ENCODE peak calls at places on chromosomes 6 and 20, in five cellular contexts. One of them, this sample, is unnamed.

GRCh38 chr20:4156411-4156810 is 141.1 kb upstream of the RNF24 start:
- DNase-seq in activated T-helper 1 cell treated with anti-CD3 and anti-CD28 coated beads, Interleukin-2, amount 50 U/mL, for 16 hours: no peak
- DNase-seq in iris pigment epithelial cell: no peak
- DNase-seq in cortex of kidney: no peak
- DNase-seq in H4: no peak
- DNase-seq in this sample: no peak

GRCh38 chr6:1970151-1970561 is 275.2 kb downstream of the GMDS start:
- DNase-seq in cortex of kidney: no peak
- DNase-seq in iris pigment epithelial cell: no peak
- DNase-seq in H4: no peak
- DNase-seq in activated T-helper 1 cell treated with anti-CD3 and anti-CD28 coated beads, Interleukin-2, amount 50 U/mL, for 16 hours: no peak
- DNase-seq in this sample: no peak

GRCh38 chr6:48378874-48379407 is 267.9 kb upstream of the PTCHD4 start:
- DNase-seq in iris pigment epithelial cell: no peak
- DNase-seq in activated T-helper 1 cell treated with anti-CD3 and anti-CD28 coated beads, Interleukin-2, amount 50 U/mL, for 16 hours: no peak
- DNase-seq in H4: no peak
- DNase-seq in cortex of kidney: no peak
- DNase-seq in this sample: no peak

GRCh38 chr6:86934365-86934764 is 3.0 kb upstream of the HTR1E start:
- DNase-seq in H4: no peak
- DNase-seq in iris pigment epithelial cell: no peak
- DNase-seq in cortex of kidney: no peak
- DNase-seq in activated T-helper 1 cell treated with anti-CD3 and anti-CD28 coated beads, Interleukin-2, amount 50 U/mL, for 16 hours: no peak
- DNase-seq in this sample: no peak

GRCh38 chr6:53746442-53747103 is 48.2 kb upstream of the LRRC1 start:
- DNase-seq in cortex of kidney: no peak
- DNase-seq in iris pigment epithelial cell: no peak
- DNase-seq in H4: no peak
- DNase-seq in activated T-helper 1 cell treated with anti-CD3 and anti-CD28 coated beads, Interleukin-2, amount 50 U/mL, for 16 hours: no peak
- DNase-seq in this sample: no peak

GRCh38 chr6:34152042-34152524 is 6.2 kb upstream of the GRM4 start:
- DNase-seq in activated T-helper 1 cell treated with anti-CD3 and anti-CD28 coated beads, Interleukin-2, amount 50 U/mL, for 16 hours: no peak
- DNase-seq in cortex of kidney: no peak
- DNase-seq in H4: no peak
- DNase-seq in iris pigment epithelial cell: no peak
- DNase-seq in this sample: no peak

GRCh38 chr6:41937881-41938574 is 3.6 kb downstream of the CCND3 start:
- DNase-seq in H4: no peak
- DNase-seq in activated T-helper 1 cell treated with anti-CD3 and anti-CD28 coated beads, Interleukin-2, amount 50 U/mL, for 16 hours: no peak
- DNase-seq in iris pigment epithelial cell: peak; percentile 33
- DNase-seq in cortex of kidney: no peak
- DNase-seq in this sample: no peak

GRCh38 chr6:17393335-17394191 is at the start of gene CAP2:
- DNase-seq in H4: peak; percentile 53
- DNase-seq in iris pigment epithelial cell: peak; percentile 51
- DNase-seq in activated T-helper 1 cell treated with anti-CD3 and anti-CD28 coated beads, Interleukin-2, amount 50 U/mL, for 16 hours: no peak
- DNase-seq in cortex of kidney: no peak
- DNase-seq in this sample: peak; percentile 69

GRCh38 chr6:33820243-33820642 is 16.4 kb upstream of the MLN start:
- DNase-seq in cortex of kidney: no peak
- DNase-seq in iris pigment epithelial cell: no peak
- DNase-seq in activated T-helper 1 cell treated with anti-CD3 and anti-CD28 coated beads, Interleukin-2, amount 50 U/mL, for 16 hours: no peak
- DNase-seq in H4: no peak
- DNase-seq in this sample: no peak

GRCh38 chr6:33807606-33808005 is 3.8 kb upstream of the MLN start:
- DNase-seq in cortex of kidney: no peak
- DNase-seq in iris pigment epithelial cell: no peak
- DNase-seq in activated T-helper 1 cell treated with anti-CD3 and anti-CD28 coated beads, Interleukin-2, amount 50 U/mL, for 16 hours: no peak
- DNase-seq in H4: no peak
- DNase-seq in this sample: no peak

GRCh38 chr20:62606551-62607201 is 35.6 kb upstream of the SLCO4A1 start:
- DNase-seq in cortex of kidney: no peak
- DNase-seq in activated T-helper 1 cell treated with anti-CD3 and anti-CD28 coated beads, Interleukin-2, amount 50 U/mL, for 16 hours: no peak
- DNase-seq in iris pigment epithelial cell: no peak
- DNase-seq in H4: no peak
- DNase-seq in this sample: no peak

GRCh38 chr6:113829702-113830058 is 27.5 kb upstream of the MARCKS start:
- DNase-seq in H4: no peak
- DNase-seq in cortex of kidney: no peak
- DNase-seq in iris pigment epithelial cell: peak; percentile 67
- DNase-seq in activated T-helper 1 cell treated with anti-CD3 and anti-CD28 coated beads, Interleukin-2, amount 50 U/mL, for 16 hours: no peak
- DNase-seq in this sample: peak; percentile 96

GRCh38 chr20:49286689-49287551 is 9.1 kb upstream of the ZNFX1 start:
- DNase-seq in cortex of kidney: no peak
- DNase-seq in iris pigment epithelial cell: no peak
- DNase-seq in H4: peak; percentile 71
- DNase-seq in activated T-helper 1 cell treated with anti-CD3 and anti-CD28 coated beads, Interleukin-2, amount 50 U/mL, for 16 hours: no peak
- DNase-seq in this sample: peak; percentile 66

GRCh38 chr6:126182650-126183311 is 157.1 kb upstream of the CENPW start:
- DNase-seq in H4: no peak
- DNase-seq in activated T-helper 1 cell treated with anti-CD3 and anti-CD28 coated beads, Interleukin-2, amount 50 U/mL, for 16 hours: no peak
- DNase-seq in iris pigment epithelial cell: no peak
- DNase-seq in cortex of kidney: no peak
- DNase-seq in this sample: peak; percentile 84

GRCh38 chr6:33178755-33179475 is 13.4 kb downstream of the COL11A2 start:
- DNase-seq in activated T-helper 1 cell treated with anti-CD3 and anti-CD28 coated beads, Interleukin-2, amount 50 U/mL, for 16 hours: no peak
- DNase-seq in H4: no peak
- DNase-seq in cortex of kidney: no peak
- DNase-seq in iris pigment epithelial cell: no peak
- DNase-seq in this sample: no peak

GRCh38 chr6:105509506-105510331 is 106.8 kb upstream of the PREP start:
- DNase-seq in activated T-helper 1 cell treated with anti-CD3 and anti-CD28 coated beads, Interleukin-2, amount 50 U/mL, for 16 hours: no peak
- DNase-seq in cortex of kidney: no peak
- DNase-seq in H4: no peak
- DNase-seq in iris pigment epithelial cell: peak; percentile 37
- DNase-seq in this sample: no peak

GRCh38 chr6:144466716-144467115 is 181.6 kb downstream of the UTRN start:
- DNase-seq in activated T-helper 1 cell treated with anti-CD3 and anti-CD28 coated beads, Interleukin-2, amount 50 U/mL, for 16 hours: no peak
- DNase-seq in cortex of kidney: no peak
- DNase-seq in H4: no peak
- DNase-seq in iris pigment epithelial cell: no peak
- DNase-seq in this sample: no peak

GRCh38 chr20:43187476-43188233 is 2.1 kb downstream of the PTPRT start:
- DNase-seq in cortex of kidney: no peak
- DNase-seq in iris pigment epithelial cell: peak; percentile 57
- DNase-seq in H4: peak; percentile 6
- DNase-seq in activated T-helper 1 cell treated with anti-CD3 and anti-CD28 coated beads, Interleukin-2, amount 50 U/mL, for 16 hours: peak; percentile 12
- DNase-seq in this sample: peak; percentile 8

GRCh38 chr6:131949615-131949908 is 1.6 kb downstream of the CCN2 start:
- DNase-seq in activated T-helper 1 cell treated with anti-CD3 and anti-CD28 coated beads, Interleukin-2, amount 50 U/mL, for 16 hours: no peak
- DNase-seq in H4: peak; percentile 67
- DNase-seq in iris pigment epithelial cell: no peak
- DNase-seq in cortex of kidney: no peak
- DNase-seq in this sample: peak; percentile 89

GRCh38 chr6:30915591-30915946 is 1.5 kb downstream of the VARS2 start:
- DNase-seq in activated T-helper 1 cell treated with anti-CD3 and anti-CD28 coated beads, Interleukin-2, amount 50 U/mL, for 16 hours: no peak
- DNase-seq in H4: peak; percentile 54
- DNase-seq in iris pigment epithelial cell: peak; percentile 67
- DNase-seq in cortex of kidney: no peak
- DNase-seq in this sample: peak; percentile 40

GRCh38 chr6:164414695-164415094 is 894.7 kb downstream of the C6orf118 start:
- DNase-seq in H4: no peak
- DNase-seq in iris pigment epithelial cell: no peak
- DNase-seq in cortex of kidney: no peak
- DNase-seq in activated T-helper 1 cell treated with anti-CD3 and anti-CD28 coated beads, Interleukin-2, amount 50 U/mL, for 16 hours: no peak
- DNase-seq in this sample: no peak

GRCh38 chr6:111602481-111603404 is 2.9 kb downstream of the TRAF3IP2 start:
- DNase-seq in H4: peak; percentile 49
- DNase-seq in activated T-helper 1 cell treated with anti-CD3 and anti-CD28 coated beads, Interleukin-2, amount 50 U/mL, for 16 hours: no peak
- DNase-seq in iris pigment epithelial cell: peak; percentile 46
- DNase-seq in cortex of kidney: no peak
- DNase-seq in this sample: peak; percentile 83

GRCh38 chr6:157615411-157615763 is 207.7 kb upstream of the SNX9 start:
- DNase-seq in cortex of kidney: no peak
- DNase-seq in H4: no peak
- DNase-seq in activated T-helper 1 cell treated with anti-CD3 and anti-CD28 coated beads, Interleukin-2, amount 50 U/mL, for 16 hours: no peak
- DNase-seq in iris pigment epithelial cell: no peak
- DNase-seq in this sample: no peak

GRCh38 chr6:26268659-26269402 is 96.2 kb upstream of the BTN3A2 start:
- DNase-seq in activated T-helper 1 cell treated with anti-CD3 and anti-CD28 coated beads, Interleukin-2, amount 50 U/mL, for 16 hours: no peak
- DNase-seq in H4: peak; percentile 74
- DNase-seq in iris pigment epithelial cell: peak; percentile 40
- DNase-seq in cortex of kidney: no peak
- DNase-seq in this sample: peak; percentile 71

GRCh38 chr6:79797912-79798311 is 149.4 kb downstream of the ELOVL4 start:
- DNase-seq in iris pigment epithelial cell: no peak
- DNase-seq in cortex of kidney: no peak
- DNase-seq in H4: no peak
- DNase-seq in activated T-helper 1 cell treated with anti-CD3 and anti-CD28 coated beads, Interleukin-2, amount 50 U/mL, for 16 hours: no peak
- DNase-seq in this sample: no peak

GRCh38 chr20:14792915-14793314 is 455.5 kb upstream of the FLRT3 start:
- DNase-seq in iris pigment epithelial cell: no peak
- DNase-seq in H4: no peak
- DNase-seq in cortex of kidney: no peak
- DNase-seq in activated T-helper 1 cell treated with anti-CD3 and anti-CD28 coated beads, Interleukin-2, amount 50 U/mL, for 16 hours: no peak
- DNase-seq in this sample: no peak

GRCh38 chr20:63639093-63639860 is 12.4 kb upstream of the GMEB2 start:
- DNase-seq in activated T-helper 1 cell treated with anti-CD3 and anti-CD28 coated beads, Interleukin-2, amount 50 U/mL, for 16 hours: no peak
- DNase-seq in cortex of kidney: no peak
- DNase-seq in H4: no peak
- DNase-seq in iris pigment epithelial cell: no peak
- DNase-seq in this sample: no peak

GRCh38 chr20:23032679-23033078 is 2.4 kb upstream of the SSTR4 start:
- DNase-seq in H4: no peak
- DNase-seq in iris pigment epithelial cell: no peak
- DNase-seq in cortex of kidney: no peak
- DNase-seq in activated T-helper 1 cell treated with anti-CD3 and anti-CD28 coated beads, Interleukin-2, amount 50 U/mL, for 16 hours: no peak
- DNase-seq in this sample: no peak

GRCh38 chr6:138722425-138723371 is 50.9 kb upstream of the CCDC28A start:
- DNase-seq in H4: peak; percentile 17
- DNase-seq in cortex of kidney: no peak
- DNase-seq in iris pigment epithelial cell: peak; percentile 95
- DNase-seq in activated T-helper 1 cell treated with anti-CD3 and anti-CD28 coated beads, Interleukin-2, amount 50 U/mL, for 16 hours: no peak
- DNase-seq in this sample: peak; percentile 91

GRCh38 chr6:6313012-6313411 is 7.5 kb downstream of the F13A1 start:
- DNase-seq in activated T-helper 1 cell treated with anti-CD3 and anti-CD28 coated beads, Interleukin-2, amount 50 U/mL, for 16 hours: no peak
- DNase-seq in cortex of kidney: no peak
- DNase-seq in iris pigment epithelial cell: no peak
- DNase-seq in H4: no peak
- DNase-seq in this sample: no peak

GRCh38 chr6:12275084-12275483 is 15.1 kb upstream of the EDN1 start:
- DNase-seq in H4: no peak
- DNase-seq in cortex of kidney: no peak
- DNase-seq in activated T-helper 1 cell treated with anti-CD3 and anti-CD28 coated beads, Interleukin-2, amount 50 U/mL, for 16 hours: no peak
- DNase-seq in iris pigment epithelial cell: peak; percentile 56
- DNase-seq in this sample: peak; percentile 50

GRCh38 chr6:257031-257725 is 35.1 kb upstream of the DUSP22 start:
- DNase-seq in iris pigment epithelial cell: peak; percentile 26
- DNase-seq in cortex of kidney: no peak
- DNase-seq in activated T-helper 1 cell treated with anti-CD3 and anti-CD28 coated beads, Interleukin-2, amount 50 U/mL, for 16 hours: no peak
- DNase-seq in H4: no peak
- DNase-seq in this sample: no peak

GRCh38 chr6:44237813-44238433 is 9.0 kb upstream of the HSP90AB1 start:
- DNase-seq in cortex of kidney: peak; percentile 29
- DNase-seq in H4: peak; percentile 62
- DNase-seq in activated T-helper 1 cell treated with anti-CD3 and anti-CD28 coated beads, Interleukin-2, amount 50 U/mL, for 16 hours: peak; percentile 72
- DNase-seq in iris pigment epithelial cell: peak; percentile 57
- DNase-seq in this sample: no peak

GRCh38 chr6:53691667-53692133 is 26.1 kb upstream of the KLHL31 start:
- DNase-seq in iris pigment epithelial cell: no peak
- DNase-seq in cortex of kidney: no peak
- DNase-seq in H4: no peak
- DNase-seq in activated T-helper 1 cell treated with anti-CD3 and anti-CD28 coated beads, Interleukin-2, amount 50 U/mL, for 16 hours: no peak
- DNase-seq in this sample: no peak

GRCh38 chr20:62022575-62023139 is 43.0 kb downstream of the TAF4 start:
- DNase-seq in H4: no peak
- DNase-seq in activated T-helper 1 cell treated with anti-CD3 and anti-CD28 coated beads, Interleukin-2, amount 50 U/mL, for 16 hours: no peak
- DNase-seq in iris pigment epithelial cell: no peak
- DNase-seq in cortex of kidney: no peak
- DNase-seq in this sample: no peak

GRCh38 chr6:3876866-3877265 is 27.7 kb downstream of the FAM50B start:
- DNase-seq in iris pigment epithelial cell: no peak
- DNase-seq in cortex of kidney: no peak
- DNase-seq in activated T-helper 1 cell treated with anti-CD3 and anti-CD28 coated beads, Interleukin-2, amount 50 U/mL, for 16 hours: no peak
- DNase-seq in H4: no peak
- DNase-seq in this sample: no peak

GRCh38 chr20:31551163-31551562 is 36.9 kb downstream of the HM13 start:
- DNase-seq in H4: no peak
- DNase-seq in cortex of kidney: no peak
- DNase-seq in iris pigment epithelial cell: no peak
- DNase-seq in activated T-helper 1 cell treated with anti-CD3 and anti-CD28 coated beads, Interleukin-2, amount 50 U/mL, for 16 hours: no peak
- DNase-seq in this sample: no peak

GRCh38 chr6:46219661-46220060 is 48.9 kb upstream of the ENPP5 start:
- DNase-seq in iris pigment epithelial cell: no peak
- DNase-seq in activated T-helper 1 cell treated with anti-CD3 and anti-CD28 coated beads, Interleukin-2, amount 50 U/mL, for 16 hours: no peak
- DNase-seq in cortex of kidney: no peak
- DNase-seq in H4: no peak
- DNase-seq in this sample: no peak

GRCh38 chr6:134457941-134458340 is 140.0 kb upstream of the SGK1 start:
- DNase-seq in activated T-helper 1 cell treated with anti-CD3 and anti-CD28 coated beads, Interleukin-2, amount 50 U/mL, for 16 hours: no peak
- DNase-seq in iris pigment epithelial cell: no peak
- DNase-seq in cortex of kidney: no peak
- DNase-seq in H4: no peak
- DNase-seq in this sample: no peak

GRCh38 chr6:86969573-86969972 is 32.2 kb downstream of the HTR1E start:
- DNase-seq in iris pigment epithelial cell: no peak
- DNase-seq in activated T-helper 1 cell treated with anti-CD3 and anti-CD28 coated beads, Interleukin-2, amount 50 U/mL, for 16 hours: no peak
- DNase-seq in cortex of kidney: no peak
- DNase-seq in H4: no peak
- DNase-seq in this sample: no peak

This sample was measured in astrocyte.